ENCODE peak calls at places on chromosomes 12 and 14, in six cellular contexts. B is GM23248, I is hepatocyte, M is small intestine, U is body of pancreas, S is left ventricle myocardium inferior. E is an unnamed sample.

GRCh38 chr14:49892301-49892635 is 614 bp upstream of the ARF6 start:
- DNase-seq in B (peak; percentile 92), I (peak; percentile 83), M (peak; percentile 76), U (peak; percentile 68), S (no peak), E (peak; percentile 60)

GRCh38 chr12:42725839-42726238 is 136.3 kb upstream of the PRICKLE1 start:
- DNase-seq in B (peak; percentile 75), I (no peak), M (no peak), U (no peak), S (no peak), E (no peak)

GRCh38 chr14:80988742-80989429 is 33.5 kb downstream of the TSHR start:
- DNase-seq in B (peak; percentile 49), I (no peak), M (no peak), U (no peak), S (no peak), E (no peak)

GRCh38 chr14:106378191-106378590 is 851.8 kb downstream of the TMEM121 start:
- DNase-seq in B (no peak), I (no peak), M (no peak), U (peak; percentile 19), S (no peak), E (no peak)

GRCh38 chr12:79682593-79682992 is 8.2 kb downstream of the PAWR start:
- DNase-seq in B (no peak), I (no peak), M (no peak), U (no peak), S (no peak), E (no peak)

GRCh38 chr14:55448146-55448614 is 7.8 kb upstream of the TBPL2 start:
- DNase-seq in B (peak; percentile 98), I (peak; percentile 75), M (peak; percentile 36), U (no peak), S (no peak), E (no peak)

GRCh38 chr14:76109087-76109880 is 42.4 kb upstream of the GPATCH2L start:
- DNase-seq in B (peak; percentile 72), I (no peak), M (no peak), U (no peak), S (no peak), E (no peak)

GRCh38 chr14:38065101-38065762 is 142.5 kb upstream of the SSTR1 start:
- DNase-seq in B (no peak), I (no peak), M (peak; percentile 32), U (no peak), S (no peak), E (no peak)

GRCh38 chr12:126869644-126870043 is 1397.3 kb upstream of the TMEM132C start:
- DNase-seq in B (no peak), I (no peak), M (no peak), U (no peak), S (no peak), E (no peak)

GRCh38 chr12:110109037-110109836 is 14.9 kb upstream of the IFT81 start:
- DNase-seq in B (peak; percentile 99), I (peak; percentile 74), M (peak; percentile 9), U (peak; percentile 57), S (peak; percentile 61), E (peak; percentile 89)

GRCh38 chr12:25730489-25731349 is 177.6 kb upstream of the LMNTD1 start:
- DNase-seq in B (no peak), I (no peak), M (no peak), U (no peak), S (no peak), E (no peak)

GRCh38 chr12:4648099-4648498 is 752 bp downstream of the AKAP3 start:
- DNase-seq in B (peak; percentile 27), I (peak; percentile 16), M (peak; percentile 11), U (no peak), S (no peak), E (no peak)

GRCh38 chr12:104505095-104505819 is 48.5 kb downstream of the CHST11 start:
- DNase-seq in B (no peak), I (no peak), M (peak; percentile 23), U (no peak), S (no peak), E (no peak)

GRCh38 chr12:117439531-117440001 is 78.1 kb upstream of the NOS1 start:
- DNase-seq in B (no peak), I (no peak), M (no peak), U (no peak), S (peak; percentile 24), E (no peak)

GRCh38 chr12:48542300-48542928 is 17.0 kb downstream of the OR8S1 start:
- DNase-seq in B (peak; percentile 47), I (peak; percentile 25), M (peak; percentile 44), U (peak; percentile 48), S (no peak), E (peak; percentile 50)

GRCh38 chr14:92322516-92322915 is 449 bp upstream of the SLC24A4 start:
- DNase-seq in B (no peak), I (no peak), M (no peak), U (no peak), S (no peak), E (no peak)

GRCh38 chr14:100899841-100900771 is 3.4 kb downstream of the RTL1 start:
- DNase-seq in B (peak; percentile 7), I (peak; percentile 37), M (peak; percentile 1), U (no peak), S (no peak), E (peak; percentile 25)

GRCh38 chr12:131223791-131224567 is 270.3 kb downstream of the ADGRD1 start:
- DNase-seq in B (no peak), I (no peak), M (peak; percentile 27), U (no peak), S (no peak), E (no peak)

GRCh38 chr14:24211311-24211710 is 2.0 kb downstream of the CHMP4A start:
- DNase-seq in B (no peak), I (no peak), M (no peak), U (no peak), S (no peak), E (no peak)

GRCh38 chr12:128069359-128069997 is 197.5 kb upstream of the TMEM132C start:
- DNase-seq in B (peak; percentile 79), I (peak; percentile 77), M (peak; percentile 7), U (peak; percentile 35), S (no peak), E (no peak)

GRCh38 chr14:101891471-101891870 is 72.9 kb upstream of the DYNC1H1 start:
- DNase-seq in B (no peak), I (no peak), M (no peak), U (no peak), S (no peak), E (no peak)

GRCh38 chr14:105913861-105914260 is 387.5 kb downstream of the TMEM121 start:
- DNase-seq in B (no peak), I (no peak), M (no peak), U (no peak), S (peak; percentile 7), E (no peak)

GRCh38 chr12:20696181-20696580 is 1.0 kb downstream of the SLCO1C1 start:
- DNase-seq in B (no peak), I (no peak), M (no peak), U (no peak), S (peak; percentile 50), E (no peak)

GRCh38 chr14:64951724-64952123 is 9.2 kb upstream of the GPX2 start:
- DNase-seq in B (no peak), I (no peak), M (no peak), U (no peak), S (no peak), E (no peak)

GRCh38 chr14:96274122-96274910 is 18.3 kb downstream of the BDKRB1 start:
- DNase-seq in B (peak; percentile 89), I (peak; percentile 46), M (no peak), U (no peak), S (no peak), E (no peak)

GRCh38 chr12:120145164-120145563 is 28.6 kb upstream of the RAB35 start:
- DNase-seq in B (no peak), I (no peak), M (no peak), U (no peak), S (no peak), E (no peak)

GRCh38 chr12:120140603-120141002 is 24.1 kb upstream of the RAB35 start:
- DNase-seq in B (peak; percentile 10), I (no peak), M (no peak), U (no peak), S (no peak), E (no peak)

GRCh38 chr12:120141336-120141735 is 24.8 kb upstream of the RAB35 start:
- DNase-seq in B (no peak), I (no peak), M (no peak), U (no peak), S (no peak), E (no peak)

GRCh38 chr12:120142231-120142877 is 25.8 kb upstream of the RAB35 start:
- DNase-seq in B (no peak), I (no peak), M (no peak), U (no peak), S (no peak), E (no peak)

GRCh38 chr12:120144215-120144614 is 27.7 kb upstream of the RAB35 start:
- DNase-seq in B (no peak), I (no peak), M (no peak), U (no peak), S (no peak), E (no peak)
- H3K27ac ChIP-seq in B (no peak overlapping the region), I (no peak overlapping the region), M (no peak overlapping the region), U (no peak overlapping the region), S (no peak overlapping the region), E (no peak overlapping the region)

DNA sequence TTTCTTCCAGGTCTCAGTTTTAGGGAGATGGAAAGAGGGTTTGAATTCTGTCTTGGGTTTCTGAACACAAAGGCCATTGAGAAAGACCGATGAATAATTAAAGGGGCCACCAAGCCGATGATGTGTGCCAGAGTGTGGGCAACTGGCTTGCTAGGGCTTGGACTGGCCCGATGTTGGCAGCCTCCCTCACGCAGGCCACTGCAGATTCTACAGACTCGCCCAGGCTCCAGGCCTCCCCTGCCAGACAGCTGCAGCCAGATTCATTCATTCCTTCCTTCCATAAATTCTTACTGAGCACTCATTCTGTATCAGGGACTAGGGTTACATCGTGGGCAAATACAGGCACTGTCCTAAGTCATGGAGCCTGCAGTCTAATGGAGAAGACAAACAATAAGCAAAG is 34.9 kb downstream of the ACTN1 start:
- DNase-seq in B (no peak), I (no peak), M (no peak), U (no peak), S (no peak), E (no peak)
- H3K4me1 ChIP-seq in B (peaks cover 80% of the 10 kb centered on the region), I (peaks cover 70% of the 10 kb centered on the region), M (peaks cover 19% of the 10 kb centered on the region), U (peaks cover 98% of the 10 kb centered on the region), S (peaks cover 100% of the 10 kb centered on the region), E (peaks cover 42% of the 10 kb centered on the region)

GRCh38 chr14:104795781-104796681 is 483 bp upstream of the AKT1 start:
- DNase-seq in B (peak; percentile 73), I (peak; percentile 83), M (peak; percentile 58), U (peak; percentile 70), S (peak; percentile 75), E (no peak)
- H3K4me3 ChIP-seq in B (peak overlapping the region; percentile 75), I (peak overlapping the region; percentile 52), M (peak overlapping the region; percentile 91), U (no peak overlapping the region), S (peak overlapping the region; percentile 69), E (no peak overlapping the region)

DNA sequence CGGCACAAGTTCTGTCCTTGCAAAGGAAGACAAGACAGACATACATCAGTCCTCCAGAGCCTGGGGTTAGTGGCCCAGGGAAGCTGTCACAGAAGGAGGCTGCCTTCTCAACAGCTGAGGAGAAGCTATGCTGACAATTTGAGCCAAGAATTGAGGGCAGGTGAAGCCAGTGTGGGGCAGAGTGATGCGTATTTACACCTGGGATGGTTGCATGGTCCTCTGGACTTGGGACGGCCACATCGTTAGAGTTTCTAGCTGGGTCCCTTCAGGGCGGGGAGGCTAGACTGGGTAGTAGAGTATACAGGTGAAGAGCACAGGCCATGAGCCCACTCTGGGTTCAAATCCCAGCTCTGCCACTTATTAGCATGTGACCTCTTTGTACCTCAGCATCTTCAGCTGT is 16.5 kb downstream of the KRT85 start:
- DNase-seq in B (no peak), I (no peak), M (no peak), U (no peak), S (no peak), E (no peak)
- H3K27ac ChIP-seq in B (no peak overlapping the region), I (no peak overlapping the region), M (no peak overlapping the region), U (no peak overlapping the region), S (no peak overlapping the region), E (no peak overlapping the region)

GRCh38 chr12:67698711-67699603 is 50.4 kb downstream of the DYRK2 start:
- DNase-seq in B (peak; percentile 90), I (no peak), M (peak; percentile 23), U (no peak), S (no peak), E (no peak)
- H3K4me1 ChIP-seq in B (peaks cover 29% of the 10 kb centered on the region), I (no peaks in the 10 kb centered on the region), M (peaks cover 4% of the 10 kb centered on the region), U (no peaks in the 10 kb centered on the region), S (peaks cover 21% of the 10 kb centered on the region), E (peaks cover 3% of the 10 kb centered on the region)

E was measured in lung.